ENCODE peak calls at places on chromosomes 5 and 9, in six cellular contexts. U is GM23248, G is HCT116, X is SK-N-SH, I is MM.1S, Z is PC-3. C is an unnamed sample.

GRCh38 chr9:72930828-72931227 is 22.0 kb downstream of the ALDH1A1 start:
- DNase-seq in U (no peak), G (no peak), X (peak; percentile 13), I (no peak), Z (no peak), C (no peak)

GRCh38 chr9:136243631-136244030 is 2.0 kb downstream of the QSOX2 start:
- DNase-seq in U (no peak), G (no peak), X (no peak), I (peak; percentile 21), Z (no peak), C (no peak)

GRCh38 chr5:135174315-135175096 is 140.5 kb upstream of the PITX1 start:
- DNase-seq in U (no peak), G (no peak), X (no peak), I (no peak), Z (no peak), C (peak; percentile 81)

GRCh38 chr5:126454081-126454480 is 30.9 kb downstream of the GRAMD2B start:
- DNase-seq in U (no peak), G (no peak), X (no peak), I (no peak), Z (no peak), C (no peak)

GRCh38 chr5:15821506-15821905 is 321.5 kb downstream of the FBXL7 start:
- DNase-seq in U (peak; percentile 57), G (no peak), X (no peak), I (no peak), Z (no peak), C (no peak)

GRCh38 chr5:181215997-181216982 is 6.8 kb upstream of the TRIM41 start:
- DNase-seq in U (no peak), G (no peak), X (no peak), I (peak; percentile 41), Z (peak; percentile 65), C (peak; percentile 76)

GRCh38 chr9:96555567-96556386 is 63.9 kb downstream of the CDC14B start:
- DNase-seq in U (peak; percentile 88), G (no peak), X (no peak), I (no peak), Z (no peak), C (no peak)

GRCh38 chr5:77181173-77181572 is 29.3 kb upstream of the PDE8B start:
- DNase-seq in U (no peak), G (no peak), X (no peak), I (no peak), Z (no peak), C (no peak)

GRCh38 chr5:2710910-2711309 is 40.6 kb downstream of the IRX2 start:
- DNase-seq in U (peak; percentile 63), G (no peak), X (no peak), I (no peak), Z (peak; percentile 38), C (no peak)

GRCh38 chr9:88052446-88052845 is 78.1 kb upstream of the CDK20 start:
- DNase-seq in U (no peak), G (no peak), X (no peak), I (no peak), Z (no peak), C (no peak)

GRCh38 chr9:133952598-133953550 is 39.2 kb downstream of the VAV2 start:
- DNase-seq in U (no peak), G (no peak), X (no peak), I (no peak), Z (no peak), C (no peak)

DNA sequence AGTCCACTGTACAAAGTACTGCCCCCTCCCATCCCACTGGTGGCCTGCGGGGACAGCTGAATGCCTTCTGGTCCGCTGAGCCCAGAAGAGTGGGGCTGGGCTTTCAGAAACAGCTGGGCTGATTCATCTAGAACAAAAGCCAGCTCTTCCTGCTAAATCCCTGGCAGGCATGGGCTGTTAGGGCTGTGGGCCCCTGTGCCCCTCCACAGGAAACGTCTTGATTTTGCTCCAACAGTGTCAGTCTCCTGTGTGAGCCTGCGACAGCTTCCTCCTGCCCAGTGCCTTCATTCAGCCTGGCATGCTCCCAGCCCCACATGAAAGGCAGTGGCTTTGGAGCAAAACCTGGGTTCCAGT is 6.9 kb upstream of the GSN start:
- DNase-seq in U (peak; percentile 66), G (no peak), X (peak; percentile 58), I (no peak), Z (no peak), C (no peak)
- H3K9ac ChIP-seq in U (no peak overlapping the region), G (no peak overlapping the region), X (no peak overlapping the region), I (no peak overlapping the region), Z (no peak overlapping the region), C (no peak overlapping the region)

GRCh38 chr5:127863161-127863560 is 160.0 kb downstream of the CCDC192 start:
- DNase-seq in U (no peak), G (no peak), X (no peak), I (no peak), Z (peak; percentile 66), C (no peak)

GRCh38 chr5:127867006-127867788 is 164.0 kb downstream of the CCDC192 start:
- DNase-seq in U (no peak), G (no peak), X (no peak), I (no peak), Z (no peak), C (peak; percentile 92)

GRCh38 chr5:127865273-127865672 is 162.1 kb downstream of the CCDC192 start:
- DNase-seq in U (no peak), G (no peak), X (no peak), I (no peak), Z (no peak), C (peak; percentile 56)

GRCh38 chr5:127864511-127864910 is 161.3 kb downstream of the CCDC192 start:
- DNase-seq in U (no peak), G (no peak), X (no peak), I (no peak), Z (no peak), C (no peak)

GRCh38 chr5:127863610-127864395 is 160.6 kb downstream of the CCDC192 start:
- DNase-seq in U (no peak), G (no peak), X (no peak), I (no peak), Z (peak; percentile 67), C (no peak)
- H3K9me3 ChIP-seq in U (no peaks in the 10 kb centered on the region), G (no peaks in the 10 kb centered on the region), X (no peaks in the 10 kb centered on the region), I (no peaks in the 10 kb centered on the region), Z (no peaks in the 10 kb centered on the region), C (no peaks in the 10 kb centered on the region)

DNA sequence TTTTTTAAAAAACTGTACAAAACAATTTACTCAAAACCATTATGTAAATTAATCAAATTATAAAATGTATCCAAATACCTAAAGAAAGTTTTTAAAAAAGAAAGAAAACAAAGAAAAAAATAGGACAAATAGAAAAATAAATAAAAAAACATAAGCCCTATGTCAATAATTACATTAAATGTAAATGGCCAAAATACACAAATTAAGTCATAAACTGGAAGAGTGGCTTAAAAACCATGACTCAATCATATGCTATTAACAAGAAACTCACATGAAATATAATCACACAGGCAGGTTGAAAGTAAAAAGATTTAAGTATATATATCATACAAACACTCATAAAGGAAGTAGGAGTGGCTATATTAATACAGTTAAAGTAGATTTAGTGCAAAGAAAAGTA is 95.3 kb downstream of the PRELID2 start:
- DNase-seq in U (peak; percentile 9), G (no peak), X (no peak), I (no peak), Z (peak; percentile 39), C (no peak)
- H3K9me2 ChIP-seq in U (no peaks in the 10 kb centered on the region), G (no peaks in the 10 kb centered on the region), X (no peaks in the 10 kb centered on the region), I (no peaks in the 10 kb centered on the region), Z (no peaks in the 10 kb centered on the region), C (no peaks in the 10 kb centered on the region)

GRCh38 chr9:93085676-93086075 is 10.3 kb upstream of the CARD19 start:
- DNase-seq in U (no peak), G (no peak), X (peak; percentile 9), I (no peak), Z (no peak), C (no peak)

GRCh38 chr9:93082841-93083411 is 13.1 kb upstream of the CARD19 start:
- DNase-seq in U (no peak), G (no peak), X (peak; percentile 16), I (no peak), Z (no peak), C (no peak)

GRCh38 chr9:93086445-93087224 is 9.4 kb upstream of the CARD19 start:
- DNase-seq in U (no peak), G (no peak), X (no peak), I (no peak), Z (no peak), C (no peak)

GRCh38 chr9:93083592-93084470 is 12.2 kb upstream of the CARD19 start:
- DNase-seq in U (no peak), G (no peak), X (peak; percentile 3), I (no peak), Z (no peak), C (no peak)

DNA sequence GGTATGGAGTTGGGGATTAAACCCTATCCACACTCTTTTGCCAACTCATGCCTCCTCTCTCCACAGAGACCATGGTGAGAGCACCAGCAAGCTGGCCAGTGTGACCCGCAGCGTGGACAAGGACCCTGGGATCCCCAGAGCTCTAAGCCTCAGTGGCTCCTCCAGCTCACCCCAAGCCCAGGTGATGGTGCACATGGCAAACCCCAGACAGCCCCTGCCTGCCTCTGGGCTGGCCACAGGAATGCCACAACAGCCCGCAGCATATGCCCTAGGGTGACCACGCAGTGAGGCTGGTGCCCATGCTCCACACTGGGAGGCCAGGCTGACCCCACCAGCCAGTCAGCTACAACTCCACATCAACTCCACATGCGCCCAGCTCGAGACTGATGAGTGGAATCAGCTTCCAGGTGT is 11.5 kb upstream of the CARD19 start:
- DNase-seq in U (no peak), G (no peak), X (peak; percentile 3), I (no peak), Z (no peak), C (no peak)
- H3K9ac ChIP-seq in U (no peak overlapping the region), G (no peak overlapping the region), X (no peak overlapping the region), I (no peak overlapping the region), Z (no peak overlapping the region), C (no peak overlapping the region)

GRCh38 chr9:24434183-24434582 is 111.5 kb downstream of the IZUMO3 start:
- DNase-seq in U (no peak), G (no peak), X (no peak), I (no peak), Z (no peak), C (no peak)

DNA sequence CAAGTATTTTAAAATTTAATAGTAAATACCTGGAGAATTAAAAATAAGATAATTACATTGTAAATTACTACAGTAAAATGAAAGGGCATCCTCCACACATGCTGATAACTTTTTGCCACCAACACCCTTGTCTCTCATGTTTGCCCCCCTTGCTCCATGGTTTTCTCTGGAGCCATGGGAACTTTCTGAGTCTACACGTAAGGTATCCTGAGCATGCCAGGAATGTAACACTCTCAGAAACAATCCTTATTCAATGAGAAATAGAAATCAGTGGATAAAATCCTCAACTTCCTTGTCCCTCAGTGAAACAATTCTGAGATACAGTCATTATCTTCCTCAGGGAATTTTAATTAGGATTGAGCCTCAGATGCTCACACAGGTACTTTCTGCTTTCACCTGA is 108.9 kb downstream of the IZUMO3 start:
- DNase-seq in U (no peak), G (no peak), X (no peak), I (no peak), Z (no peak), C (no peak)
- H3K9me3 ChIP-seq in U (peaks cover 3% of the 10 kb centered on the region), G (peaks cover 12% of the 10 kb centered on the region), X (peaks cover 2% of the 10 kb centered on the region), I (no peaks in the 10 kb centered on the region), Z (no peaks in the 10 kb centered on the region), C (peaks cover 20% of the 10 kb centered on the region)

DNA sequence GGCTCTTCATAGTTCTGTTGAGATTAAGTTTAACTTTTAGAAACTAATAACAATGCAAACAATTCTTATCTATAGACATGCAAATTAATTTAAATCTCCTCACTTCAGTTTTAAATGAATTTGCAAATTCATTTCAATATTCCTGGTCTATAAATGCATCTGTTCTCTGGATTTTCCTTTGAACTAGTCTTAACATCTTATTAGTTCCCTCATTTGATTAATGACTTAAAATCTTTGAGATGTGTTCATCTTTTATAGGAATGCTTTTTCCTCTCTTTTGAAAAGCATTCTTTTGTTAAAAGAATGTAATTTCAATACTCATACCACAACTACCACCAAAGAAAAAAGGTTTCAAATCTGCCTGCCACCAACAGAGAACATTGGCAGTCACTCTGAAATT is 169.4 kb downstream of the RASEF start:
- DNase-seq in U (no peak), G (no peak), X (no peak), I (no peak), Z (no peak), C (no peak)
- H3K9me2 ChIP-seq in U (no peaks in the 10 kb centered on the region), G (no peaks in the 10 kb centered on the region), X (no peaks in the 10 kb centered on the region), I (no peaks in the 10 kb centered on the region), Z (no peaks in the 10 kb centered on the region), C (no peaks in the 10 kb centered on the region)